ENCODE peak calls at places on chromosomes 13 and 19, in six cellular contexts. Q, N, R, U, Y and T are unnamed samples.

GRCh38 chr19:48715681-48716171 is 3.8 kb downstream of the MAMSTR start:
- DNase-seq in Q (peak; percentile 81), N (peak; percentile 70), R (no peak), U (peak; percentile 12), Y (no peak), T (no peak)

GRCh38 chr19:21148681-21149080 is 6.8 kb downstream of the ZNF431 start:
- DNase-seq in Q (no peak), N (no peak), R (no peak), U (no peak), Y (no peak), T (no peak)

GRCh38 chr19:18764591-18765051 is 26.5 kb downstream of the COMP start:
- DNase-seq in Q (no peak), N (no peak), R (no peak), U (no peak), Y (no peak), T (no peak)

GRCh38 chr19:10505583-10506229 is 2.5 kb upstream of the KEAP1 start:
- DNase-seq in Q (peak; percentile 87), N (peak; percentile 88), R (peak; percentile 50), U (peak; percentile 75), Y (peak; percentile 81), T (no peak)

GRCh38 chr19:5393088-5393487 is 52.5 kb upstream of the PTPRS start:
- DNase-seq in Q (no peak), N (no peak), R (no peak), U (no peak), Y (no peak), T (no peak)

GRCh38 chr19:3187662-3188511 is 2.2 kb downstream of the NCLN start:
- DNase-seq in Q (peak; percentile 71), N (no peak), R (no peak), U (no peak), Y (no peak), T (no peak)

GRCh38 chr19:9507285-9507684 is 8.9 kb upstream of the ZNF560 start:
- DNase-seq in Q (no peak), N (no peak), R (no peak), U (no peak), Y (no peak), T (no peak)

GRCh38 chr19:38070573-38070972 is 153.4 kb downstream of the DPF1 start:
- DNase-seq in Q (no peak), N (no peak), R (peak; percentile 88), U (peak; percentile 79), Y (no peak), T (no peak)

GRCh38 chr19:19447536-19448237 is 42.2 kb downstream of the GATAD2A start:
- DNase-seq in Q (peak; percentile 59), N (no peak), R (peak; percentile 28), U (no peak), Y (no peak), T (no peak)

GRCh38 chr13:94713556-94714182 is 1.3 kb upstream of the SOX21 start:
- DNase-seq in Q (peak; percentile 63), N (no peak), R (no peak), U (no peak), Y (no peak), T (no peak)
- H3K4me3 ChIP-seq in Q (no peak overlapping the region), N (peak overlapping the region; percentile 58), R (no peak overlapping the region), U (no peak overlapping the region), Y (no peak overlapping the region), T (no peak overlapping the region)

GRCh38 chr13:100828226-100828625 is 153.6 kb upstream of the TMTC4 start:
- DNase-seq in Q (no peak), N (no peak), R (no peak), U (no peak), Y (no peak), T (no peak)
- TF ChIP-seq CTCF in Q (no peak), N (no peak), R (peak; percentile 5), U (no peak), Y (no peak), T (no peak)

GRCh38 chr13:112704634-112705145 is 14.9 kb downstream of the ATP11A start:
- DNase-seq in Q (no peak), N (peak; percentile 12), R (no peak), U (no peak), Y (no peak), T (no peak)
- H3K4me3 ChIP-seq in Q (no peak overlapping the region), N (no peak overlapping the region), R (no peak overlapping the region), U (no peak overlapping the region), Y (no peak overlapping the region), T (no peak overlapping the region)

DNA sequence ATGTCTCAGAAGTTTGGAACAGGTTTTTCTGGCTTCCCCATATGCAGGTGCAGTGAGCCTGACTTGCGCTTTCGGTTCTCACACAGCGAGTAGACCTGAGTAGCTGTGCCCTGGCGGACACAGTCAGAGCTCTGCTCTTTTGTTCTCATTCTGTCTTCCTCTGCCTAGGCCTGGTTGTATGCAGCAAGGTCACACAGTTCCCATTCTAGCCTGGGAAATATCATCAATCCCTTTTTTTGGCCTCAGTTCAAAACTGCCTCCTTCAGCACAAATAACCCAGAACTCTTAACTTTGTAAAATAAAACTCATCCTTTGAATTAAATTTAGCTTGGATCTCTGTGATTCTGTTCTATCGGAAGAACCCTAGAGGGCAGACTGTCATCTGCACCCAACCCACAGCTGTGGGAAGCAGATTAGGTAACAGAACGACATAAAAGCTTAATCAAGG is 10.2 kb downstream of the OXGR1 start:
- DNase-seq in Q (peak; percentile 73), N (no peak), R (no peak), U (peak; percentile 45), Y (no peak), T (no peak)
- TF ChIP-seq CTCF in Q (no peak), N (no peak), R (no peak), U (peak; percentile 24), Y (peak; percentile 50), T (no peak)

GRCh38 chr13:72781461-72782439 is at the start of the genes DIS3 and PIBF1:
- DNase-seq in Q (peak; percentile 99), N (peak; percentile 99), R (peak; percentile 98), U (peak; percentile 99), Y (peak; percentile 97), T (peak; percentile 95)

GRCh38 chr13:72782717-72783116 is 784 bp downstream of the PIBF1 start:
- DNase-seq in Q (no peak), N (no peak), R (peak; percentile 10), U (peak; percentile 49), Y (peak; percentile 10), T (no peak)
- H3K4me3 ChIP-seq in Q (peak overlapping the region; percentile 100), N (peak overlapping the region; percentile 89), R (peak overlapping the region; percentile 72), U (peak overlapping the region; percentile 95), Y (peak overlapping the region; percentile 97), T (peak overlapping the region; percentile 79)

DNA sequence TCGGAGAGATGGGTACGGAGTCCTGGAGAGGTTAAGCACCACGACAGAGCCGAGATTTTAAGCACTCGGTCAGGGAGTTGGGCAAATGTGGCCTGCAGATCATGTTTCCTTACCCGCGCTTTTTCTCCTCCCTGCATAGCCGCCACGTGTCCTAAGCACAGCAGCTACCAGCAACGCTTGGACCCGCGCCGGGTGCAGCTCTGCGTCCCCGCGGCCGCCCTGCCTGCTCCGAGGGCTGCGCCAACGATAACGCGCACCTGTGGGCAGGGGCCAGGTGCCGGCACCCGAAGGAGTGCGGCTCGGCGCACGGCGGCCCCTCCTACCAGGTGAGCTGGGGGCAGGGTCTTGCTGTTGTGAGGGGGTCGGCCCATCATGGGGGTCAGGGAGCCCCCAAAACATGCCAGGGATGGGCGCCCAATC is 24.8 kb upstream of the FXYD3 start:
- DNase-seq in Q (no peak), N (no peak), R (no peak), U (no peak), Y (no peak), T (no peak)
- TF ChIP-seq CTCF in Q (no peak), N (no peak), R (no peak), U (no peak), Y (no peak), T (no peak)

GRCh38 chr19:57934820-57935665 is at the start of gene ZNF418:
- DNase-seq in Q (peak; percentile 73), N (peak; percentile 65), R (peak; percentile 84), U (peak; percentile 87), Y (no peak), T (peak; percentile 57)
- H3K4me3 ChIP-seq in Q (peak within 1 kb of the TSS; percentile 87), N (peak within 1 kb of the TSS; percentile 81), R (peak within 1 kb of the TSS; percentile 66), U (peak within 1 kb of the TSS; percentile 83), Y (no peak within 1 kb of the TSS), T (peak within 1 kb of the TSS; percentile 58)

DNA sequence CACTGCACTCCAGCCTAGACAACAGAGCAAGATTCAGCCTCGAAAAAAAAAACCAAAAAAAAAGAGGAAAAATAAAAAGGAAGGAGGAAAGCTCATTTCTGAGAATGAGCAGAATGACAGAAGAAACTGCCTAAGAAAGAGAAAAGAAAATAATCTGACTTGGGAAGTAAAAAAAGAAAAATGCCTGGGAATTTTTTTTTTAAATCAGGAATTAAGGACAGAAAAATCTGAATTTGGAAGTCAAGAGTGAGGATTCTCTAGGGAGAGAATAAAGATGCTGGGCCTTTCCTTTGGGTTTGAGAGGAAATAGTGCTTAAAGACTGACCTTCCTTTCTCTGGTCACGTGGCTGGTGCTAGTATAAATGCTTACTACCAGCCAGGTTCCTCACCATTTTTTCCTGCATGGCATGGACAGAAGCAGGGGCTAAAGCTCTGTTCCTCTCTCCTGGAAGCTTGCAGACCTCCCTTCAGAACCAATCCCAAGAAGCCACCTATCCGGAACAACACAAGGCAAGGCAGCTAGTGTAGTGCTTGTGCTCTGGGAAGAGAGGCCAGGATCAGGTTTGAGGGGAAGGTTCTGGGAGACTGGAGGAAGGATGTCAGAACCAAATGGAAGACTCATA is at the start of gene FFAR2:
- DNase-seq in Q (no peak), N (no peak), R (no peak), U (no peak), Y (no peak), T (no peak)
- TF ChIP-seq CTCF in Q (no peak), N (no peak), R (no peak), U (no peak), Y (no peak), T (no peak)

DNA sequence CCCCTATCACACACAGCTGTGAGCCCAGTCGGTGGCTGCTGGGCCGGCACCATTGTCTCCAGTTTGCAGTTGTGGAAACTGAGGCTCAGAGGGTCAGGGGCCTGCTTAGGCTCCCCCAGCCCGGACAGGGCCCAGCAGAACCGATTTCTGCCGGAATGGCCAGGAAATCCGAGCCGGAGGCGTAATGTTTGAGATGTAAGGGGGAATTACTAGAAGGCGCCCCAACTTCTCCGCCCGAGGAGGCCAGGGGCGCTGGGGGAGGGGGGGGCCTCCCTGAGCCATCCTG is 962 bp downstream of the KISS1R start:
- DNase-seq in Q (no peak), N (no peak), R (no peak), U (no peak), Y (no peak), T (no peak)
- H3K4me3 ChIP-seq in Q (no peak overlapping the region), N (no peak overlapping the region), R (no peak overlapping the region), U (no peak overlapping the region), Y (no peak overlapping the region), T (no peak overlapping the region)

GRCh38 chr13:90974249-90974954 is 373.1 kb upstream of the MIR17HG start:
- DNase-seq in Q (no peak), N (no peak), R (no peak), U (no peak), Y (no peak), T (no peak)

GRCh38 chr13:90968510-90968909 is 379.0 kb upstream of the MIR17HG start:
- DNase-seq in Q (no peak), N (no peak), R (no peak), U (peak; percentile 1), Y (peak; percentile 70), T (no peak)
- TF ChIP-seq CTCF in Q (peak; percentile 58), N (no peak), R (no peak), U (no peak), Y (no peak), T (no peak)